ENCODE peak calls at places on chromosomes 11 and 22, in six cellular contexts. One of them, this sample, is unnamed. For H3K4me1, the result is how much of the 10 kb centered on the place peaks cover.

GRCh38 chr11:67269401-67270255 is 3.4 kb downstream of the GRK2 start:
- DNase-seq in upper lobe of right lung: peak
- DNase-seq in lower lobe of right lung: peak
- DNase-seq in GM23338: no peak
- DNase-seq in spleen: peak
- DNase-seq in PC-3: no peak
- DNase-seq in this sample: peak

GRCh38 chr11:77118086-77118485 is 10.0 kb upstream of the MYO7A start:
- DNase-seq in upper lobe of right lung: no peak
- DNase-seq in lower lobe of right lung: no peak
- DNase-seq in GM23338: no peak
- DNase-seq in spleen: no peak
- DNase-seq in PC-3: no peak
- DNase-seq in this sample: no peak

GRCh38 chr22:39908737-39909136 is 7.9 kb downstream of the GRAP2 start:
- DNase-seq in upper lobe of right lung: no peak
- DNase-seq in lower lobe of right lung: no peak
- DNase-seq in GM23338: no peak
- DNase-seq in spleen: no peak
- DNase-seq in PC-3: peak
- DNase-seq in this sample: no peak

GRCh38 chr11:132024587-132025295 is 654.3 kb downstream of the NTM start:
- DNase-seq in upper lobe of right lung: no peak
- DNase-seq in lower lobe of right lung: no peak
- DNase-seq in GM23338: no peak
- DNase-seq in spleen: no peak
- DNase-seq in PC-3: peak
- DNase-seq in this sample: no peak

GRCh38 chr11:70503201-70503877 is 105.0 kb downstream of the CTTN start:
- DNase-seq in upper lobe of right lung: peak
- DNase-seq in lower lobe of right lung: peak
- DNase-seq in GM23338: no peak
- DNase-seq in spleen: peak
- DNase-seq in PC-3: no peak
- DNase-seq in this sample: no peak

GRCh38 chr11:75319035-75319877 is 32.2 kb downstream of the ARRB1 start:
- DNase-seq in upper lobe of right lung: no peak
- DNase-seq in lower lobe of right lung: peak
- DNase-seq in GM23338: no peak
- DNase-seq in spleen: no peak
- DNase-seq in PC-3: peak
- DNase-seq in this sample: peak

GRCh38 chr11:131423715-131424114 is 53.3 kb downstream of the NTM start:
- DNase-seq in upper lobe of right lung: no peak
- DNase-seq in lower lobe of right lung: no peak
- DNase-seq in GM23338: no peak
- DNase-seq in spleen: no peak
- DNase-seq in PC-3: peak
- DNase-seq in this sample: no peak

GRCh38 chr11:125110996-125111340 is 458 bp downstream of the TMEM218 start:
- DNase-seq in upper lobe of right lung: no peak
- DNase-seq in lower lobe of right lung: no peak
- DNase-seq in GM23338: peak
- DNase-seq in spleen: no peak
- DNase-seq in PC-3: no peak
- DNase-seq in this sample: no peak

GRCh38 chr22:28999510-29000224 is 62.0 kb downstream of the C22orf31 start:
- DNase-seq in upper lobe of right lung: no peak
- DNase-seq in lower lobe of right lung: no peak
- DNase-seq in GM23338: no peak
- DNase-seq in spleen: no peak
- DNase-seq in PC-3: no peak
- DNase-seq in this sample: no peak

GRCh38 chr11:59283825-59284772 is 71.4 kb upstream of the MPEG1 start:
- DNase-seq in upper lobe of right lung: no peak
- DNase-seq in lower lobe of right lung: no peak
- DNase-seq in GM23338: peak
- DNase-seq in spleen: no peak
- DNase-seq in PC-3: peak
- DNase-seq in this sample: no peak

GRCh38 chr11:103281301-103281700 is 172.1 kb downstream of the DYNC2H1 start:
- DNase-seq in upper lobe of right lung: no peak
- DNase-seq in lower lobe of right lung: no peak
- DNase-seq in GM23338: no peak
- DNase-seq in spleen: no peak
- DNase-seq in PC-3: peak
- DNase-seq in this sample: no peak

GRCh38 chr22:33038131-33038772 is 19.9 kb downstream of the SYN3 start:
- DNase-seq in upper lobe of right lung: no peak
- DNase-seq in lower lobe of right lung: no peak
- DNase-seq in GM23338: peak
- DNase-seq in spleen: no peak
- DNase-seq in PC-3: no peak
- DNase-seq in this sample: no peak

GRCh38 chr11:34997872-34998548 is 81.6 kb downstream of the PDHX start:
- DNase-seq in upper lobe of right lung: no peak
- DNase-seq in lower lobe of right lung: no peak
- DNase-seq in GM23338: no peak
- DNase-seq in spleen: no peak
- DNase-seq in PC-3: peak
- DNase-seq in this sample: no peak

DNA sequence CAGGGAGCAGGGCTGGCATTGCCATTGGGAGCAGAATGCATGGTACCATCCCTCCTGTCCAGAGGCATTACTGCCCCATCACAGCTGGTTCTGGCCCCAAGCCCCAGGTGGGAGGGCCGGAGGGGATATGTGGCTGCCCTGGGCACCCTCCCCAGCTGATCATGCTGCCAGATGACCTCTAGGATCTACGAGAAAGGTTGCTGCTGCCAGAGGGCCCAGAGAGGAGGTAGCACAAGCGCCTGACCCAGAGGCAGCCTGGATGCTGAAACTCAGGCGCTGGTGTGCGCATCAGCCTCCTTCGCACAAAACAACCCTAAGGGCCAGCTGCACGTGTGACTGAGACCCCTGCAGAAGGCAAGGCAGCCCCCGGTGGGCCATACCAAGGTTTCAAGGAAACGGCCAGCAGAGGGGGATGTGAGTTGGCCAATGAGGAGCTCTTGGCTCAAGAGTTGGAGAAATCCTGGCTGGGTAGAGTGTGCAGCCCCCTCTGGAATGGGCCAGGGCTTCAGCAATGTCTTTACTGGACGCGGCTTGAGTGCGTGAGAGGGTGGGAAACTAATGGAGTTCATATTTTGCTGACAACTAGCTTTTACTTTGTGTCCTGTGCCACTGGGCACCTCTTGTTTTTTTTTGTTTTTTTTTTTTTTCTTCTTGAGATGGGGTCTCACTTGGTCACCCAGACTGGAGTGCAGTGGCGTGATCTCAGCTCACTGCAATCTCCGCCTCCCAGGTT is 88.3 kb upstream of the PARVA start:
- DNase-seq in upper lobe of right lung: no peak
- DNase-seq in lower lobe of right lung: no peak
- DNase-seq in GM23338: no peak
- DNase-seq in spleen: no peak
- DNase-seq in PC-3: no peak
- DNase-seq in this sample: no peak
- TF ChIP-seq CTCF in upper lobe of right lung: no peak
- TF ChIP-seq CTCF in lower lobe of right lung: no peak
- TF ChIP-seq CTCF in GM23338: no peak
- TF ChIP-seq CTCF in spleen: no peak
- TF ChIP-seq CTCF in PC-3: peak
- TF ChIP-seq CTCF in this sample: no peak

GRCh38 chr22:19943665-19944026 is 2.0 kb upstream of the TXNRD2 start:
- DNase-seq in upper lobe of right lung: peak
- DNase-seq in lower lobe of right lung: peak
- DNase-seq in GM23338: peak
- DNase-seq in spleen: no peak
- DNase-seq in PC-3: no peak
- DNase-seq in this sample: peak
- H3K4me3 ChIP-seq in upper lobe of right lung: no peak
- H3K4me3 ChIP-seq in lower lobe of right lung: peak
- H3K4me3 ChIP-seq in GM23338: no peak
- H3K4me3 ChIP-seq in spleen: no peak
- H3K4me3 ChIP-seq in PC-3: no peak
- H3K4me3 ChIP-seq in this sample: no peak

DNA sequence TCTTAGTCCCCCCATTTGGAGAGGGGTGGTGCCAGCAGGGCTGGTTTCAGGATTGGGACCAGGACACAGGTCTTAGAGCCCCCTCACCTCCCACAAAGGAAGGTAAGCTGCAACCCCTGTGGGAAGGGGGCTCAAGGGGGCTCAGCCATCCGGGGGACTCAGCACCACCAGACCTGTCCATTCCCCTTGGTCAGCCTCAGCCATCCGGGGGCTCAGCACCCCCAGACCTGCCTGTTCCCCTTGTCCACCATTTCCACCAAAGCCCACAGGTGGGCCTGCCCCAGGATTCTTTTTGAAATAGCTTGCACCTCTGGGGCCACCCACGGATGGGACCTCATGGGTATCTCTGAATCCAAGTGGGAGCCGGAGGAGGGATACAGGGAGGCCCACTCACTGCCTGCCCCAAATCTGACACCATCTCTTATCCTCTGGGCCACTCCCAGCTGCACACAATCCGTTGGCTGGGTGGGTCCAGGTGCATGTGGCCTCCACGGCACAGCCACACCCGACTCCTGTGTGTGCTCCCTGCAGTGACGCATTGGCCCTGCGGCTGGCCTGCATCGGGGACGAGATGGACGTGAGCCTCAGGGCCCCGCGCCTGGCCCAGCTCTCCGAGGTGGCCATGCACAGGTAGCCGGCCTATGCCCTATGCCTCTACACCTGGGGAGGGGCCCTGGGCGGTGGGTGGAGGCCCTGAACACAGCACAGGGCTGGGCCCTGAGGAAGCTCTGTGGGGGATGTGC is 15.9 kb downstream of the MCAT start:
- DNase-seq in upper lobe of right lung: no peak
- DNase-seq in lower lobe of right lung: no peak
- DNase-seq in GM23338: no peak
- DNase-seq in spleen: no peak
- DNase-seq in PC-3: peak
- DNase-seq in this sample: peak
- H3K4me1 ChIP-seq in upper lobe of right lung: under half
- H3K4me1 ChIP-seq in lower lobe of right lung: under half
- H3K4me1 ChIP-seq in GM23338: under half
- H3K4me1 ChIP-seq in spleen: under half
- H3K4me1 ChIP-seq in PC-3: under half
- H3K4me1 ChIP-seq in this sample: under half

DNA sequence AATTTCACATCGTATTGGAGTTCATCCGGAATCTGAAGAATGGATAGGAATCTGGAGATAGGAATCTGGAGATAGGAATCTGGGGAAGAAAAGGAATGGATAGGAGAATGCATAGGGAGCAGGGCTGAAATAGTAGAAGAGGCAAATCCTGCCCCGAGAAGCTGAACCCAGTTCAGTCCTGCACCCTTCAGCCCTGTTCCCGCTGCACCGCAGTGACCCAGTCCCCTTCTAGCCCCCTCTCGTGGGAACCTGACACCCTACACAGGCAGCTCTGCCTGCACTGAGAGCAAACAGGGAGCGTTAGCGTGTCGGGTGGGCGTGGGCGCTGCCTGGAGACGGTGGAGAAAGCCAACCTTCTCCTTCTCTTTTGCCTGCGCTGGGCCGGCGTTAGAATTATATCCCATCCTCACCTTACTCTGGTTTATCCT is 1.1 kb upstream of the CCKBR start:
- DNase-seq in upper lobe of right lung: no peak
- DNase-seq in lower lobe of right lung: no peak
- DNase-seq in GM23338: peak
- DNase-seq in spleen: no peak
- DNase-seq in PC-3: no peak
- DNase-seq in this sample: no peak
- TF ChIP-seq CTCF in upper lobe of right lung: no peak
- TF ChIP-seq CTCF in lower lobe of right lung: no peak
- TF ChIP-seq CTCF in GM23338: no peak
- TF ChIP-seq CTCF in spleen: no peak
- TF ChIP-seq CTCF in PC-3: no peak
- TF ChIP-seq CTCF in this sample: no peak